ENCODE peak calls at places on chromosome 20, in seven cellular contexts. O, D, I, Y, B, P and C are unnamed samples.

GRCh38 chr20:35344354-35344837 is 52.2 kb upstream of the FAM83C start:
- DNase-seq in D (peak; percentile 37), Y (no peak), O (no peak), P (no peak), I (peak; percentile 93), B (peak; percentile 92), C (no peak)

GRCh38 chr20:7540018-7540417 is 400.2 kb downstream of the HAO1 start:
- DNase-seq in Y (no peak), P (no peak), O (no peak), D (no peak), B (no peak), I (no peak), C (no peak)

GRCh38 chr20:24534282-24534681 is 64.9 kb downstream of the SYNDIG1 start:
- DNase-seq in O (no peak), Y (no peak), P (no peak), I (no peak), B (no peak), D (no peak), C (no peak)

GRCh38 chr20:32558526-32558925 is 26.6 kb downstream of the NOL4L start:
- DNase-seq in I (no peak), P (no peak), Y (no peak), O (no peak), B (no peak), D (no peak), C (no peak)

GRCh38 chr20:3227511-3227910 is 11.5 kb downstream of the SLC4A11 start:
- DNase-seq in D (no peak), P (no peak), I (no peak), Y (no peak), O (no peak), B (no peak), C (no peak)

GRCh38 chr20:21613512-21613911 is 92.0 kb upstream of the PAX1 start:
- DNase-seq in O (no peak), B (peak; percentile 46), Y (no peak), I (no peak), D (no peak), P (no peak), C (no peak)

GRCh38 chr20:60136640-60137411 is 178.6 kb downstream of the CDH26 start:
- DNase-seq in P (no peak), D (no peak), Y (no peak), O (no peak), I (no peak), B (no peak), C (no peak)

GRCh38 chr20:7195704-7196103 is 428.2 kb downstream of the BMP2 start:
- DNase-seq in I (no peak), D (no peak), P (no peak), B (no peak), O (no peak), Y (no peak), C (peak; percentile 6)

GRCh38 chr20:46592580-46593362 is 42.3 kb upstream of the OCSTAMP start:
- DNase-seq in Y (no peak), D (no peak), P (no peak), I (no peak), B (peak; percentile 36), O (peak; percentile 19), C (no peak)

GRCh38 chr20:33191484-33191883 is 23.5 kb downstream of the BPIFA2 start:
- DNase-seq in Y (no peak), D (no peak), I (no peak), O (no peak), P (no peak), B (no peak), C (no peak)

GRCh38 chr20:13183005-13183404 is 38.1 kb upstream of the ISM1 start:
- DNase-seq in D (no peak), I (no peak), B (no peak), Y (no peak), O (no peak), P (no peak), C (no peak)

GRCh38 chr20:20933559-20933958 is 172.6 kb downstream of the LINC00237 start:
- DNase-seq in Y (no peak), P (no peak), B (no peak), I (no peak), D (no peak), O (no peak), C (no peak)

GRCh38 chr20:49969946-49970345 is 12.8 kb upstream of the SNAI1 start:
- DNase-seq in B (no peak), P (no peak), Y (no peak), O (no peak), D (no peak), I (no peak), C (no peak)

GRCh38 chr20:34402461-34402860 is 39.4 kb downstream of the ITCH start:
- DNase-seq in O (no peak), Y (no peak), D (no peak), P (no peak), B (no peak), I (no peak), C (no peak)

GRCh38 chr20:6492396-6493055 is 275.0 kb upstream of the BMP2 start:
- DNase-seq in B (no peak), I (no peak), Y (no peak), O (no peak), D (no peak), P (no peak), C (peak; percentile 39)

GRCh38 chr20:10524034-10524476 is 89.0 kb downstream of the SLX4IP start:
- DNase-seq in O (no peak), I (no peak), P (no peak), Y (no peak), B (no peak), D (no peak), C (peak; percentile 15)

GRCh38 chr20:1418335-1418734 is 25.5 kb upstream of the FKBP1A start:
- DNase-seq in Y (no peak), B (no peak), P (no peak), D (no peak), O (no peak), I (no peak), C (no peak)

GRCh38 chr20:354298-354977 is 7.5 kb downstream of the NRSN2 start:
- DNase-seq in O (peak; percentile 59), B (peak; percentile 87), I (peak; percentile 87), P (no peak), Y (no peak), D (peak; percentile 90), C (no peak)

GRCh38 chr20:23655551-23656211 is 17.9 kb upstream of the CST3 start:
- DNase-seq in O (no peak), P (no peak), D (no peak), I (no peak), B (no peak), Y (no peak), C (no peak)

GRCh38 chr20:53734006-53734688 is 140.5 kb upstream of the ZNF217 start:
- DNase-seq in O (no peak), D (no peak), B (no peak), P (no peak), I (no peak), Y (no peak), C (no peak)

GRCh38 chr20:12644481-12644880 is 364.3 kb upstream of the SPTLC3 start:
- DNase-seq in I (no peak), O (no peak), B (no peak), P (no peak), D (no peak), Y (no peak), C (no peak)

GRCh38 chr20:56808732-56809131 is 179.6 kb downstream of the TFAP2C start:
- DNase-seq in B (no peak), O (no peak), I (no peak), Y (no peak), D (no peak), P (no peak), C (no peak)

GRCh38 chr20:56807118-56807517 is 178.0 kb downstream of the TFAP2C start:
- DNase-seq in B (no peak), Y (no peak), P (no peak), D (no peak), O (no peak), I (no peak), C (no peak)

GRCh38 chr20:56809668-56810067 is 180.6 kb downstream of the TFAP2C start:
- DNase-seq in P (no peak), Y (no peak), O (no peak), D (no peak), B (no peak), I (no peak), C (no peak)

GRCh38 chr20:56808119-56808725 is 179.1 kb downstream of the TFAP2C start:
- DNase-seq in O (no peak), Y (no peak), B (no peak), D (no peak), I (no peak), P (no peak), C (no peak)

GRCh38 chr20:56810141-56810540 is 181.0 kb downstream of the TFAP2C start:
- DNase-seq in Y (no peak), O (no peak), D (no peak), I (no peak), B (no peak), P (no peak), C (no peak)
- H3K4me1 ChIP-seq in Y (no peaks in the 10 kb centered on the region), O (peaks cover 14% of the 10 kb centered on the region), D (no peaks in the 10 kb centered on the region), I (no peaks in the 10 kb centered on the region), B (no peaks in the 10 kb centered on the region), P (peaks cover 2% of the 10 kb centered on the region), C (peaks cover 25% of the 10 kb centered on the region)

GRCh38 chr20:38970302-38970701 is 8.2 kb downstream of the DHX35 start:
- DNase-seq in Y (no peak), P (no peak), O (no peak), I (no peak), D (no peak), B (no peak), C (no peak)

GRCh38 chr20:38968090-38968489 is 5.9 kb downstream of the DHX35 start:
- DNase-seq in O (no peak), Y (no peak), P (no peak), I (no peak), B (no peak), D (no peak), C (no peak)

GRCh38 chr20:38973107-38973506 is 11.0 kb downstream of the DHX35 start:
- DNase-seq in D (no peak), O (no peak), P (no peak), B (no peak), Y (no peak), I (no peak), C (no peak)

GRCh38 chr20:38973546-38974120 is 11.5 kb downstream of the DHX35 start:
- DNase-seq in I (no peak), Y (no peak), D (no peak), P (no peak), B (no peak), O (no peak), C (no peak)

GRCh38 chr20:38969708-38970107 is 7.6 kb downstream of the DHX35 start:
- DNase-seq in P (no peak), Y (no peak), O (no peak), B (peak; percentile 27), D (no peak), I (no peak), C (no peak)
- TF ChIP-seq YY1 in P (no peak), Y (no peak), O (no peak), B (no peak), D (no peak), I (no peak), C (no peak)

DNA sequence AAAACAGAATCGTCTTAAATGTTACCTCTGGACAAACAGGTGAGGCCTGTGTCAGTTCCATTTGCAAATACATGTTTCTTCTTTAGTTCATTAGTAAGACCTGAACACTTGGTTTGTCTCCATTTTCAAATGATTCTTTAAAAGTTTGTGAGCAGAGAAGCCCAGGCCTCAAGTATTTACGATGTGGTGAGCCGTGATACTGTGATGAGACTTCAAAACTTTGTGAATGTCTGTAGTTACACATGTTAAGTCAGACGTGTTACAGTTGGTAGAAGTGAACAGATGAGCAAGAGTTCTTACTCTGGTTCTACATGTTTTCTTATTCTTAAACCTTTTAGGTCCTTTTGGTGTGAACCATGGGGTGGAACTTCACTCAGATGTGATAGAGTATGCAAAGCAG is 8.5 kb downstream of the PCMTD2 start:
- DNase-seq in B (no peak), O (no peak), D (no peak), P (no peak), Y (no peak), I (no peak), C (no peak)
- H3K4me1 ChIP-seq in B (peaks cover 6% of the 10 kb centered on the region), O (no peaks in the 10 kb centered on the region), D (peaks cover 24% of the 10 kb centered on the region), P (no peaks in the 10 kb centered on the region), Y (no peaks in the 10 kb centered on the region), I (no peaks in the 10 kb centered on the region), C (peaks cover 3% of the 10 kb centered on the region)

GRCh38 chr20:48584391-48585249 is 243.2 kb downstream of the PREX1 start:
- DNase-seq in D (no peak), B (peak; percentile 80), I (no peak), Y (no peak), P (no peak), O (no peak), C (no peak)
- TF ChIP-seq YY1 in D (no peak), B (no peak), I (no peak), Y (no peak), P (no peak), O (no peak), C (no peak)